ENCODE peak calls at places on chromosomes 12 and 14, in seven cellular contexts. W, Q, P, Y, O, J and F are unnamed samples.

GRCh38 chr12:124289634-124290600 is 5.0 kb upstream of the RFLNA start:
- DNase-seq in W (no peak), Q (no peak), P (peak; percentile 71), Y (no peak), O (no peak), J (no peak), F (no peak)

GRCh38 chr14:92456215-92457017 is 57.2 kb upstream of the RIN3 start:
- DNase-seq in W (peak; percentile 83), Q (peak; percentile 54), P (peak; percentile 71), Y (peak; percentile 52), O (no peak), J (no peak), F (no peak)

GRCh38 chr12:108442077-108442476 is 73.0 kb upstream of the FICD start:
- DNase-seq in W (no peak), Q (no peak), P (no peak), Y (no peak), O (no peak), J (no peak), F (no peak)

GRCh38 chr14:89773644-89774316 is 180.8 kb downstream of the EFCAB11 start:
- DNase-seq in W (peak; percentile 40), Q (no peak), P (peak; percentile 52), Y (peak; percentile 46), O (no peak), J (peak; percentile 53), F (no peak)

GRCh38 chr12:13805038-13805437 is 176.4 kb downstream of the GRIN2B start:
- DNase-seq in W (no peak), Q (no peak), P (no peak), Y (no peak), O (no peak), J (no peak), F (no peak)

GRCh38 chr12:103800252-103800771 is 40.7 kb downstream of the NT5DC3 start:
- DNase-seq in W (peak; percentile 55), Q (peak; percentile 23), P (no peak), Y (peak; percentile 67), O (peak; percentile 45), J (no peak), F (peak; percentile 51)

GRCh38 chr12:131787143-131787660 is 41.0 kb upstream of the MMP17 start:
- DNase-seq in W (no peak), Q (no peak), P (no peak), Y (no peak), O (no peak), J (no peak), F (no peak)

GRCh38 chr12:20646239-20646827 is 48.8 kb upstream of the SLCO1C1 start:
- DNase-seq in W (peak; percentile 57), Q (peak; percentile 18), P (peak; percentile 10), Y (no peak), O (peak; percentile 16), J (no peak), F (no peak)

GRCh38 chr14:76844223-76844622 is 18.0 kb downstream of the LRRC74A start:
- DNase-seq in W (no peak), Q (no peak), P (peak; percentile 40), Y (peak; percentile 70), O (no peak), J (peak; percentile 53), F (no peak)

GRCh38 chr14:95255487-95255886 is 64.2 kb downstream of the CLMN start:
- DNase-seq in W (peak; percentile 57), Q (no peak), P (peak; percentile 72), Y (no peak), O (peak; percentile 98), J (no peak), F (no peak)

GRCh38 chr12:53729659-53730058 is 2.4 kb upstream of the CALCOCO1 start:
- DNase-seq in W (no peak), Q (no peak), P (no peak), Y (no peak), O (no peak), J (no peak), F (no peak)

GRCh38 chr12:108561852-108562347 is 496 bp upstream of the ISCU start:
- DNase-seq in W (no peak), Q (no peak), P (no peak), Y (no peak), O (no peak), J (no peak), F (no peak)

GRCh38 chr14:54148251-54148650 is 191.6 kb upstream of the BMP4 start:
- DNase-seq in W (no peak), Q (no peak), P (no peak), Y (no peak), O (no peak), J (no peak), F (no peak)

GRCh38 chr14:51424569-51425251 is 184.7 kb downstream of the TMX1 start:
- DNase-seq in W (no peak), Q (no peak), P (no peak), Y (peak; percentile 48), O (no peak), J (no peak), F (no peak)

GRCh38 chr14:21395450-21395849 is 11.6 kb upstream of the SUPT16H start:
- DNase-seq in W (no peak), Q (no peak), P (no peak), Y (no peak), O (no peak), J (no peak), F (no peak)

GRCh38 chr12:106840217-106840616 is 65.7 kb downstream of the RIC8B start:
- DNase-seq in W (peak; percentile 76), Q (no peak), P (no peak), Y (no peak), O (no peak), J (no peak), F (no peak)

GRCh38 chr14:93173943-93174395 is 10.7 kb downstream of the MOAP1 start:
- DNase-seq in W (no peak), Q (no peak), P (no peak), Y (no peak), O (no peak), J (no peak), F (no peak)